ENCODE peak calls at places on chromosomes 2 and 18, in nine cellular contexts. T is AG04449, C is choroid plexus epithelial cell, I is dorsolateral prefrontal cortex, P is glutamatergic neuron, F is osteocyte, Q is WTC11, R is HCT116, M is A549. L is an unnamed sample.

GRCh38 chr2:58739033-58739432 is 497.9 kb upstream of the FANCL start:
- DNase-seq in Q (no peak), I (no peak), T (no peak), R (no peak), P (no peak), C (no peak), M (no peak), F (no peak), L (no peak)

GRCh38 chr2:23532311-23533013 is 147.5 kb downstream of the KLHL29 start:
- DNase-seq in M (no peak), T (no peak), F (no peak), I (no peak), C (peak), Q (no peak), R (no peak), P (no peak), L (no peak)

GRCh38 chr2:96202152-96202856 is 6.3 kb downstream of the STARD7 start:
- DNase-seq in T (no peak), Q (no peak), M (no peak), R (no peak), F (no peak), P (no peak), C (peak), I (no peak), L (no peak)

GRCh38 chr2:109128466-109129355 is at the start of gene SH3RF3:
- DNase-seq in F (no peak), M (peak), C (peak), P (peak), R (no peak), Q (peak), I (peak), T (no peak), L (peak)

GRCh38 chr2:217127744-217128143 is 267.9 kb upstream of the TNP1 start:
- DNase-seq in Q (no peak), I (no peak), R (no peak), C (peak), P (no peak), M (no peak), T (no peak), F (no peak), L (no peak)

GRCh38 chr2:150526006-150526405 is 38.5 kb upstream of the RND3 start:
- DNase-seq in R (no peak), M (no peak), C (no peak), Q (no peak), I (no peak), T (no peak), F (no peak), P (no peak), L (no peak)

GRCh38 chr2:127562930-127563329 is 27.4 kb downstream of the MYO7B start:
- DNase-seq in I (no peak), R (no peak), M (no peak), F (no peak), Q (no peak), T (no peak), P (no peak), C (no peak), L (no peak)

GRCh38 chr2:106523980-106524665 is 37.0 kb downstream of the CD8B2 start:
- DNase-seq in R (no peak), T (no peak), P (no peak), F (no peak), I (no peak), Q (no peak), C (no peak), M (no peak), L (no peak)

GRCh38 chr18:10041180-10041579 is 127.4 kb downstream of the VAPA start:
- DNase-seq in I (no peak), R (no peak), C (peak), Q (no peak), F (no peak), T (no peak), M (no peak), P (peak), L (no peak)

GRCh38 chr2:176162911-176163654 is 6.0 kb downstream of the HOXD3 start:
- DNase-seq in C (no peak), R (no peak), F (no peak), Q (no peak), M (no peak), P (no peak), I (no peak), T (no peak), L (no peak)

GRCh38 chr18:3952031-3952430 is 502.1 kb downstream of the TGIF1 start:
- DNase-seq in R (no peak), I (no peak), C (no peak), P (no peak), Q (no peak), F (no peak), T (no peak), M (no peak), L (no peak)

GRCh38 chr2:69315160-69315761 is 71.8 kb downstream of the GFPT1 start:
- DNase-seq in F (no peak), P (no peak), T (no peak), Q (no peak), I (no peak), C (no peak), R (no peak), M (no peak), L (no peak)

GRCh38 chr2:225739328-225739727 is 339.8 kb downstream of the NYAP2 start:
- DNase-seq in M (no peak), Q (no peak), I (no peak), F (no peak), T (no peak), R (no peak), P (no peak), C (no peak), L (no peak)

GRCh38 chr2:102094917-102095316 is 47.6 kb upstream of the IL1R1 start:
- DNase-seq in T (peak), Q (no peak), M (no peak), C (peak), I (no peak), F (no peak), P (no peak), R (peak), L (no peak)

GRCh38 chr2:207311316-207312005 is 145.7 kb upstream of the KLF7 start:
- DNase-seq in P (no peak), R (peak), C (peak), Q (no peak), I (no peak), M (peak), F (no peak), T (peak), L (no peak)

DNA sequence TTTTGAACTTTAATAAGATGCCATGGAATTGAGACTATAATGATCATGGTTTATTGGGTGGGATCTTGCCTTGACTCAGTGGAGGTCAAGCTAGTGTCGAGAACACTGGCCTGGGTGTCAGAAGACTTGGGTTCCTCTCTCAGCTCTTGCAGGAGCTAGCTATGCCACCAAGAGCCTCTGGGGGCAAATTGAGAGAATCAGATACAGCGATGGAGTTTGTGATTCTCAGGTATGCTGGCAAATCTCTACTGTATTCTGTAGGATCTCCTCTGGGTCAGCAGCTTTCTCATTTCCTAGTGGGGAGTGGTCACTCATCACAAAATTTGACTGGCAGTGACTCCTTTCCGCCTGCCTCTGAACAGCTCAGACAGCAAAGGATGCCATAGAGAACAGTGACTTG is 477.0 kb downstream of the RNF144A start:
- DNase-seq in P (no peak), F (no peak), C (no peak), M (no peak), Q (no peak), T (no peak), R (no peak), I (no peak), L (no peak)
- TF ChIP-seq CTCF in P (peak), F (no peak), C (no peak), M (no peak), Q (no peak), T (no peak), R (peak), I (no peak), L (no peak)

DNA sequence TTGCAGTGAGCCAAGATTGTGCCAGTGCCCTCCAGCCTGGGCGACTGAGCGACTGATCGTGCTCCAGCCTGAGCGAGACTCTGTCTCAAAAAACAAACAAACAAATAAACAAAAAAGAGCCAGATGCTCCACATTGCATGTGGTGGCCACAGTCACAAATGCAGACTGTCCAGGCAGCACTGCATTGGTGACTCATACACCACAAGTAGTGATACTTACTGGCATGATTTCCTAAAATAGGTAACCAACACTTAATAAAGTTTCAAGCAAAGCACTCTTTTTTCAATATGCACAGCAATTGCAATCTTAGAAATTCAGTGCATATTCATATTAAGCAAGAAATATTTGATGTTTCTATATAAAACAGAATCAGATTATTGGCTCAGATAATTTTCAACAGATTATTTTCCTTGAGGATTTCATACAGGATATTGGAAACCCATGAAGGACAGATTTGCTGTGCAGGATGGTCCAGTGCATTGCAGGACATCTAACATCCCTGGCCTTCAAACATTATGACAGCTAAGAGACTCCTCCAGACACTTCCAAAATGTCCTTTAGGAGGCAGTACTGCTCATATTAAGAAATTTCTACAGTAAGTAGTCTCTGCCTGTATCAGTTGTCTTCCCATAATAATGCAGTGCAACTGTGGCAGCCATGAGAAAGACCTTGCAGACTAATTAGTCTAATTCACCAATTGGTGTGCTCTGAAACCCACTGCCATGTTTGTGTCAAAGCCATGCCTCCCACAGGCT is 10.5 kb upstream of the SLC1A4 start:
- DNase-seq in M (no peak), R (peak), Q (no peak), T (no peak), C (peak), P (no peak), I (no peak), F (no peak), L (no peak)
- TF ChIP-seq CTCF in M (peak), R (peak), Q (no peak), T (no peak), C (peak), P (no peak), I (peak), F (peak), L (peak)

DNA sequence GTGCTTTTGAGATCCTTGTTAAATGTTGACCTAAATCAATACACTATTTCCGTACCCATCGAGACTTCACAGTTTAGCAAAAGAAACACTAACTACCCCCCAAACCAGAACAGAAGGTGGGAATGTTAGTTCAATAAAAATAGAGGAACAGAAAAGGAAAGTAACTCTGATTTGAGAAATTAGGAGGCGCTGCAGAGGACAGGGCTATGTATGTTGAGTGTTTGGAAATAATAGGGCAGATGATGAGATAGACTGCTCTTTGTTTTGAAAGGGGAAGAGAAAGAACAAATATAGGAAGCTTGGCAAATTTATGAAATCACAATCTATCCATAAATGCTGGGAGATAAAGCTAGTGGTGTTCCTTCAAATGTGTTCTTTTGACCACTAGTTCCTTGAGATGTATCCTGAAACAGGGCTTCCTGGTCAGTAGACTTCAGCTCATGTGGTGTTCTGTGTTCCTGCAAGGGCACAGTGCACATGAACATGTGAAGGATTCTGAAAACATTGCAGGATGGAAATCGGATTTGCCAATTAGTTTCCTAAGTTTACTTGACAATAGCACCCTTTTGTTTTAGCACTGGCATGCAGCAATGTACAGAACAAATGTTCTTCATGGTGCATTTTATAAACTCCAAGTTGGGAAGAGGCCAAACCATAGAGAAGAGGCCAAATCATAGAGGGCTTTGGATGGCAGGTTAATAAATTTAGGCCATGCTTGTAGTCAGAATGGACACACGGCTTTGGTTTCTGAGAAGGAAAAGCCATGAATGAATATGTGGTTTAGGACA is 39.8 kb downstream of the RHBDD1 start:
- DNase-seq in P (no peak), C (no peak), I (no peak), T (no peak), R (no peak), F (no peak), M (no peak), Q (no peak), L (no peak)
- TF ChIP-seq CTCF in P (no peak), C (no peak), I (no peak), T (no peak), R (no peak), F (no peak), M (no peak), Q (no peak), L (no peak)

GRCh38 chr2:234026111-234026510 is 24.4 kb upstream of the SPP2 start:
- DNase-seq in P (no peak), M (no peak), C (peak), R (no peak), T (no peak), F (no peak), I (no peak), Q (no peak), L (no peak)
- TF ChIP-seq CTCF in P (no peak), M (no peak), C (no peak), R (no peak), T (no peak), F (no peak), I (no peak), Q (no peak), L (no peak)

GRCh38 chr18:67318651-67319050 is 197.9 kb downstream of the DSEL start:
- DNase-seq in M (no peak), I (no peak), Q (no peak), R (no peak), F (no peak), C (peak), P (no peak), T (peak), L (no peak)
- TF ChIP-seq CTCF in M (no peak), I (no peak), Q (no peak), R (no peak), F (no peak), C (no peak), P (no peak), T (no peak), L (no peak)